ENCODE peak calls at places on chromosomes 11 and 22, in four cellular contexts. One of them, this sample, is unnamed.

GRCh38 chr22:39689421-39689820 is 118.9 kb downstream of the CACNA1I start:
- DNase-seq in HepG2: no peak
- DNase-seq in HCT116: no peak
- DNase-seq in K562: no peak
- DNase-seq in this sample: no peak

GRCh38 chr11:66892926-66893325 is 36.1 kb downstream of the LRFN4 start:
- DNase-seq in HCT116: no peak
- DNase-seq in K562: no peak
- DNase-seq in HepG2: no peak
- DNase-seq in this sample: no peak

GRCh38 chr22:37276771-37277170 is 5.5 kb upstream of the CYTH4 start:
- DNase-seq in HepG2: no peak
- DNase-seq in HCT116: no peak
- DNase-seq in K562: no peak
- DNase-seq in this sample: no peak

GRCh38 chr22:33903012-33903411 is 17.3 kb downstream of the LARGE1 start:
- DNase-seq in HepG2: no peak
- DNase-seq in HCT116: no peak
- DNase-seq in K562: no peak
- DNase-seq in this sample: no peak

GRCh38 chr11:57514538-57515331 is 767 bp downstream of the SLC43A1 start:
- DNase-seq in HepG2: peak
- DNase-seq in HCT116: no peak
- DNase-seq in K562: peak
- DNase-seq in this sample: no peak

GRCh38 chr22:50209893-50210292 is 9.1 kb downstream of the SELENOO start:
- DNase-seq in HCT116: no peak
- DNase-seq in K562: peak
- DNase-seq in HepG2: peak
- DNase-seq in this sample: peak

GRCh38 chr22:48669226-48669625 is 1158.4 kb downstream of the BRD1 start:
- DNase-seq in HCT116: no peak
- DNase-seq in K562: no peak
- DNase-seq in HepG2: no peak
- DNase-seq in this sample: no peak

GRCh38 chr22:37283393-37283937 is 1.2 kb downstream of the CYTH4 start:
- DNase-seq in HCT116: no peak
- DNase-seq in K562: no peak
- DNase-seq in HepG2: no peak
- DNase-seq in this sample: no peak

GRCh38 chr11:23112987-23113886 is 253.0 kb upstream of the CCDC179 start:
- DNase-seq in HCT116: no peak
- DNase-seq in HepG2: peak
- DNase-seq in K562: no peak
- DNase-seq in this sample: peak

GRCh38 chr11:69510471-69511357 is 29.3 kb downstream of the LINC01488 start:
- DNase-seq in HCT116: no peak
- DNase-seq in HepG2: no peak
- DNase-seq in K562: no peak
- DNase-seq in this sample: no peak

GRCh38 chr11:8913961-8914660 is 3.1 kb downstream of the AKIP1 start:
- DNase-seq in K562: peak
- DNase-seq in HepG2: peak
- DNase-seq in HCT116: no peak
- DNase-seq in this sample: no peak

GRCh38 chr11:75161506-75161905 is 10.6 kb downstream of the SLCO2B1 start:
- DNase-seq in HCT116: no peak
- DNase-seq in HepG2: no peak
- DNase-seq in K562: no peak
- DNase-seq in this sample: no peak

GRCh38 chr22:20083157-20083890 is 3.3 kb downstream of the DGCR8 start:
- DNase-seq in K562: no peak
- DNase-seq in HepG2: no peak
- DNase-seq in HCT116: no peak
- DNase-seq in this sample: no peak

GRCh38 chr22:20080445-20080775 is 369 bp downstream of the DGCR8 start:
- DNase-seq in HCT116: no peak
- DNase-seq in HepG2: peak
- DNase-seq in K562: peak
- DNase-seq in this sample: no peak

GRCh38 chr22:20083891-20084546 is 4.0 kb downstream of the DGCR8 start:
- DNase-seq in HCT116: no peak
- DNase-seq in K562: no peak
- DNase-seq in HepG2: no peak
- DNase-seq in this sample: no peak

GRCh38 chr22:20079745-20080444 is at the start of gene DGCR8:
- DNase-seq in K562: peak
- DNase-seq in HepG2: peak
- DNase-seq in HCT116: peak
- DNase-seq in this sample: peak

DNA sequence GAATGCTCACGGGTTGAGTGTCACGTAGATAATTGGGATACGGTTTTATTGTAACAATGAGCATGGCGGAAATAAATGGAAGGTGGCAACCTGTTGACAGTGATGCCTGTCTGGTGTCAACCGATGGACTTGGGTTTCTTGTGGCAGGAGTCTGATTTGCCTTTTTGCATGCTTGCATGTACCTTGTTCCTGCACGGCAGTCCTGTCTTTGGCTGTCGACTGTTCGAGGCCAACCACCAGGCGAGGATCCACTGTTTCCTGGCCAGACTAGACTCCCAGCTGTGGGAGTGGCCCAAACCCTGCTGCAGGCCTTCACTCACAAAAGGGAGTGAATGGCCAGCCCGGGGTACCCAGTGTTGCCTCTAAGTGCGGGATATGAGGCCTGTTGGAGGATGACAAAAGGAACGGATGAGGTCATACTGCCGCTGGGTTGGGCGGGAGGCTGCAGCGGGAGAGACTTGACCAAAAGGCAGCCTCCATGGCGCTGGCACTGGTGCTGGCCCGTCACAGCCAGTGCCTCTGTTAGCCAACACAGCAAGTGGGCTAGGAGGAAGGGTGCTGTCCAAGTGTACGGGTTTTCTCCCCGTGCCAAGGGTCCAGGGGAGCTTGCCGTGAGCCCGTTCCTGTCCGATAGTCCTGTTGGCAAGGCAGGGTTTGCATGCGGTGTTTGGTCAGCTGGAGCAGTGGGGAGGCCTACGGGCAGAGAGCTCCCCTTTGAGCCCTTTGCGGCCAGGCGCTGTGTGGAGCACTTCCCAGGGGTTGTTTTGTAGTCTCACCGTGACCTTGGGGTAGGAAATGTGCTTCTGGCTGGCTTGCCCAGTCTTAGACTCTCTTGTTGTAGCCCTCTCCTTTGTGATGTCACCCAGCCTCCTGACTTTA is 974 bp downstream of the DGCR8 start:
- DNase-seq in HCT116: no peak
- DNase-seq in K562: peak
- DNase-seq in HepG2: peak
- DNase-seq in this sample: no peak
- TF ChIP-seq POLR2AphosphoS5 in HCT116: no peak
- TF ChIP-seq POLR2AphosphoS5 in K562: no peak
- TF ChIP-seq POLR2AphosphoS5 in HepG2: no peak
- TF ChIP-seq POLR2AphosphoS5 in this sample: no peak

DNA sequence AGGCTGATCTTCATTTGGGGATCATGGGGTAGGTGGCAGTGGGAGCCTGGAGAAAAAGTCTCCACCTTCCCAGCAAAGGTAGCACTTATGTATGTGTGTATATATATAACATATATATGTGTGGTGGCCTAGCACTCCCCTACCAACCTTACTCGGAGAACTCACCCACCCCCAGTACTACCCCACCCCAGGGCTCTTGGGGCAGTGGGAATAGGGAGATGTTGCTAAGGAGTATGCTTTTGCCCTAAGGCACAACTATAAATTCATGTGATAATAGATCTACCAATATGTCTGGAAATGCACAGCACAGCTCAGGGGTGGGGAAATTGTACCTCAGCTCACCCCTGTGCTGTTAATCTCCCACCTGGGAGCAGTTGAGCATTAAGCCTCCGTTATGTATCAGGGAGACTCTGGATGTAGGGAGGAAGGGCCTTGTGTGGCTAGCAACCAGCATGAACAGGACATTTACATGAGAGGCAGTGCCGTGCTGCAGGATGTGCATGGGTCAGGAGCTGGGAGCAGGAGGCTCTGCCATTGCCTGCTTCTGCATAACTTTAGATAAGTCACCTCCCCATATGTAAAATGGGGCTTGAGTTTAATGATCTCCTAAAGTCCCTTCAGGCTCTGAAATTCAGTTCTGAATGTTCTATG is 57.3 kb downstream of the C11orf91 start:
- DNase-seq in K562: no peak
- DNase-seq in HepG2: no peak
- DNase-seq in HCT116: no peak
- DNase-seq in this sample: no peak
- TF ChIP-seq TCF7L2 in K562: no peak
- TF ChIP-seq TCF7L2 in HepG2: no peak
- TF ChIP-seq TCF7L2 in HCT116: no peak
- TF ChIP-seq TCF7L2 in this sample: no peak

DNA sequence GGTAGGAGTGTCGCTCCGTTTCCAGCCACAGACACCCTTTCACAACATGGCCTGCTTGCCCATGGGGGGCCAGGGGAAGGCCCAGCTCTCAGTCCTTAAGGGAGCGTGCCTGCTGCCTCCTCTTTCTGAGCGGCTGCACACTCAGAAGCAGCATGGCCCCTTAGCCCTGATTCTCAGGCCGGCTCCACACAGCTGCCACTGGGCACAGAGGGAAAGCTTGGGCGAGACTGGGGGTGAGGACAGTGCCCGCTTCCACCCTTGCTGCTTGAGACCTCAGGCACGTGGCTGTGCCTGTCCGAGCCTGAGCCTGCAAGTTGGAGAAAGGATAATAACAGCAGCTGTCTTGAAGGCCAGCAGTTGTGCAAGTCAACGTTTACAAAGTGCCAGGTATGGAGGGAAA is 416.3 kb downstream of the SHANK2 start:
- DNase-seq in HepG2: no peak
- DNase-seq in HCT116: no peak
- DNase-seq in K562: no peak
- DNase-seq in this sample: no peak
- TF ChIP-seq CTCF in HepG2: no peak
- TF ChIP-seq CTCF in HCT116: no peak
- TF ChIP-seq CTCF in K562: no peak
- TF ChIP-seq CTCF in this sample: no peak

DNA sequence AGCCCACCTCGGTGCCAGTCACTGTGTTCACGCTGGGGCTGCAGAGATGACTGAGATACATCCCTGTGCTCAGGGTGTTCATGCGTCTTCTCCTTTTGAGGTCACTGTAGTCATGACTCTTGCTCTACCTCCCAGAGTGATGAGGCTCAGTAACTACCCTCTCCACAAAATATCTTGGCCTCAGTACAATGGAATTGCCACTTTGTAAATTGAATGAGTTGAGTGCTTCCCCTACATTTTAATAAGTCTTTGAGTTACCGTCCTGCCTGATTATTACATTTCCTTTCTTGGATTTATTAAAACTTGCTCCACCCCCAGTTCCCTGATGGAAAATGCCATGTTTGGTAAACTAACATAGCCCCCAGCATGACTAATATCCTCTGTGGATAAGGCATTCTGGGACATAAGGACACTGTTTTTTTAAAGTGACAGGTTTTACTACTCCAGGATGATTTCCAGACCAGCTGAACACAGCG is 15.9 kb downstream of the PRSS23 start:
- DNase-seq in K562: no peak
- DNase-seq in HCT116: no peak
- DNase-seq in HepG2: no peak
- DNase-seq in this sample: no peak
- TF ChIP-seq POLR2AphosphoS5 in K562: no peak
- TF ChIP-seq POLR2AphosphoS5 in HCT116: no peak
- TF ChIP-seq POLR2AphosphoS5 in HepG2: no peak
- TF ChIP-seq POLR2AphosphoS5 in this sample: no peak